ENCODE peak calls at places on chromosomes 12 and 14, in five cellular contexts. One of them, this sample, is unnamed.

GRCh38 chr14:51869426-51870113 is 9.2 kb downstream of the GNG2 start:
- DNase-seq in lung microvascular endothelial cell: no peak
- DNase-seq in ureter: no peak
- DNase-seq in stimulated activated CD4-positive, alpha-beta T cell treated with anti-CD3 and anti-CD28 coated beads, Interleukin-2, amount 100 ng/mL, for 24 hours: peak; percentile 61
- DNase-seq in Karpas-422: peak; percentile 68
- DNase-seq in this sample: no peak

GRCh38 chr12:31585271-31585670 is 5.7 kb downstream of the DENND5B start:
- DNase-seq in lung microvascular endothelial cell: peak; percentile 37
- DNase-seq in ureter: no peak
- DNase-seq in stimulated activated CD4-positive, alpha-beta T cell treated with anti-CD3 and anti-CD28 coated beads, Interleukin-2, amount 100 ng/mL, for 24 hours: no peak
- DNase-seq in Karpas-422: no peak
- DNase-seq in this sample: peak; percentile 19

GRCh38 chr12:119989619-119990381 is 764 bp downstream of the BICDL1 start:
- DNase-seq in lung microvascular endothelial cell: peak; percentile 87
- DNase-seq in ureter: peak; percentile 70
- DNase-seq in stimulated activated CD4-positive, alpha-beta T cell treated with anti-CD3 and anti-CD28 coated beads, Interleukin-2, amount 100 ng/mL, for 24 hours: peak; percentile 72
- DNase-seq in Karpas-422: peak; percentile 87
- DNase-seq in this sample: no peak

GRCh38 chr14:25220514-25220913 is 170.6 kb upstream of the STXBP6 start:
- DNase-seq in lung microvascular endothelial cell: no peak
- DNase-seq in ureter: no peak
- DNase-seq in stimulated activated CD4-positive, alpha-beta T cell treated with anti-CD3 and anti-CD28 coated beads, Interleukin-2, amount 100 ng/mL, for 24 hours: no peak
- DNase-seq in Karpas-422: no peak
- DNase-seq in this sample: no peak

GRCh38 chr14:73591690-73592448 is at the start of gene ACOT4:
- DNase-seq in lung microvascular endothelial cell: peak; percentile 16
- DNase-seq in ureter: no peak
- DNase-seq in stimulated activated CD4-positive, alpha-beta T cell treated with anti-CD3 and anti-CD28 coated beads, Interleukin-2, amount 100 ng/mL, for 24 hours: peak; percentile 51
- DNase-seq in Karpas-422: peak; percentile 86
- DNase-seq in this sample: no peak

GRCh38 chr14:65168840-65169239 is 66.5 kb upstream of the MAX start:
- DNase-seq in lung microvascular endothelial cell: peak; percentile 26
- DNase-seq in ureter: no peak
- DNase-seq in stimulated activated CD4-positive, alpha-beta T cell treated with anti-CD3 and anti-CD28 coated beads, Interleukin-2, amount 100 ng/mL, for 24 hours: no peak
- DNase-seq in Karpas-422: peak; percentile 73
- DNase-seq in this sample: no peak

GRCh38 chr12:25817166-25817565 is 141.3 kb upstream of the RASSF8 start:
- DNase-seq in lung microvascular endothelial cell: peak; percentile 12
- DNase-seq in ureter: no peak
- DNase-seq in stimulated activated CD4-positive, alpha-beta T cell treated with anti-CD3 and anti-CD28 coated beads, Interleukin-2, amount 100 ng/mL, for 24 hours: no peak
- DNase-seq in Karpas-422: no peak
- DNase-seq in this sample: no peak

GRCh38 chr12:125549836-125550235 is 484.6 kb downstream of the AACS start:
- DNase-seq in lung microvascular endothelial cell: no peak
- DNase-seq in ureter: no peak
- DNase-seq in stimulated activated CD4-positive, alpha-beta T cell treated with anti-CD3 and anti-CD28 coated beads, Interleukin-2, amount 100 ng/mL, for 24 hours: no peak
- DNase-seq in Karpas-422: peak; percentile 81
- DNase-seq in this sample: no peak

GRCh38 chr14:95389471-95390011 is 69.8 kb upstream of the CLMN start:
- DNase-seq in lung microvascular endothelial cell: peak; percentile 28
- DNase-seq in ureter: no peak
- DNase-seq in stimulated activated CD4-positive, alpha-beta T cell treated with anti-CD3 and anti-CD28 coated beads, Interleukin-2, amount 100 ng/mL, for 24 hours: no peak
- DNase-seq in Karpas-422: no peak
- DNase-seq in this sample: no peak

GRCh38 chr14:54533100-54533499 is 23.4 kb downstream of the CGRRF1 start:
- DNase-seq in lung microvascular endothelial cell: no peak
- DNase-seq in ureter: no peak
- DNase-seq in stimulated activated CD4-positive, alpha-beta T cell treated with anti-CD3 and anti-CD28 coated beads, Interleukin-2, amount 100 ng/mL, for 24 hours: no peak
- DNase-seq in Karpas-422: no peak
- DNase-seq in this sample: no peak

GRCh38 chr12:179131-179884 is 34.6 kb downstream of the SLC6A12 start:
- DNase-seq in lung microvascular endothelial cell: peak; percentile 24
- DNase-seq in ureter: no peak
- DNase-seq in stimulated activated CD4-positive, alpha-beta T cell treated with anti-CD3 and anti-CD28 coated beads, Interleukin-2, amount 100 ng/mL, for 24 hours: no peak
- DNase-seq in Karpas-422: no peak
- DNase-seq in this sample: peak; percentile 77

GRCh38 chr12:116863275-116863767 is 17.9 kb downstream of the HRK start:
- DNase-seq in lung microvascular endothelial cell: no peak
- DNase-seq in ureter: no peak
- DNase-seq in stimulated activated CD4-positive, alpha-beta T cell treated with anti-CD3 and anti-CD28 coated beads, Interleukin-2, amount 100 ng/mL, for 24 hours: no peak
- DNase-seq in Karpas-422: peak; percentile 81
- DNase-seq in this sample: no peak

GRCh38 chr12:52650520-52651081 is 1.4 kb downstream of the KRT2 start:
- DNase-seq in lung microvascular endothelial cell: no peak
- DNase-seq in ureter: no peak
- DNase-seq in stimulated activated CD4-positive, alpha-beta T cell treated with anti-CD3 and anti-CD28 coated beads, Interleukin-2, amount 100 ng/mL, for 24 hours: no peak
- DNase-seq in Karpas-422: no peak
- DNase-seq in this sample: no peak

This sample was measured in NCI-H446 treated with DMSO at 0.1 percent for 48 hours.